ENCODE peak calls at places on chromosomes 3 and 15, in five cellular contexts. One of them, this sample, is unnamed. For H3K4me1 and H3K36me3, the result is how much of the 10 kb centered on the place peaks cover.

GRCh38 chr3:48301020-48301813 is 32.2 kb downstream of the SPINK8 start:
- DNase-seq in IMR-90: peak
- DNase-seq in heart left ventricle: peak
- DNase-seq in A673: peak
- DNase-seq in psoas muscle: peak
- DNase-seq in this sample: peak

GRCh38 chr3:10732292-10732691 is 83.7 kb upstream of the SLC6A11 start:
- DNase-seq in IMR-90: no peak
- DNase-seq in psoas muscle: no peak
- DNase-seq in A673: no peak
- DNase-seq in heart left ventricle: no peak
- DNase-seq in this sample: no peak

GRCh38 chr3:37986479-37987314 is 3.9 kb upstream of the VILL start:
- DNase-seq in heart left ventricle: no peak
- DNase-seq in IMR-90: no peak
- DNase-seq in A673: no peak
- DNase-seq in psoas muscle: no peak
- DNase-seq in this sample: no peak

GRCh38 chr15:60275624-60276023 is 122.2 kb downstream of the ANXA2 start:
- DNase-seq in psoas muscle: no peak
- DNase-seq in heart left ventricle: no peak
- DNase-seq in IMR-90: no peak
- DNase-seq in A673: no peak
- DNase-seq in this sample: no peak

GRCh38 chr3:37287776-37288175 is 113.4 kb upstream of the LRRFIP2 start:
- DNase-seq in heart left ventricle: no peak
- DNase-seq in A673: no peak
- DNase-seq in psoas muscle: no peak
- DNase-seq in IMR-90: peak
- DNase-seq in this sample: no peak

GRCh38 chr15:72339777-72340177 is 19.8 kb upstream of the CELF6 start:
- DNase-seq in heart left ventricle: no peak
- DNase-seq in psoas muscle: no peak
- DNase-seq in IMR-90: peak
- DNase-seq in A673: peak
- DNase-seq in this sample: peak

GRCh38 chr3:107514453-107514852 is 8.3 kb upstream of the BBX start:
- DNase-seq in heart left ventricle: no peak
- DNase-seq in psoas muscle: no peak
- DNase-seq in IMR-90: no peak
- DNase-seq in A673: no peak
- DNase-seq in this sample: no peak

GRCh38 chr3:172313671-172314070 is 134.6 kb downstream of the GHSR start:
- DNase-seq in A673: no peak
- DNase-seq in IMR-90: peak
- DNase-seq in heart left ventricle: no peak
- DNase-seq in psoas muscle: no peak
- DNase-seq in this sample: no peak

GRCh38 chr3:143851331-143852017 is 3.2 kb upstream of the SLC9A9 start:
- DNase-seq in psoas muscle: no peak
- DNase-seq in heart left ventricle: no peak
- DNase-seq in IMR-90: no peak
- DNase-seq in A673: no peak
- DNase-seq in this sample: no peak

GRCh38 chr3:143277531-143277930 is 158.0 kb downstream of the CHST2 start:
- DNase-seq in psoas muscle: no peak
- DNase-seq in heart left ventricle: no peak
- DNase-seq in A673: no peak
- DNase-seq in IMR-90: no peak
- DNase-seq in this sample: no peak

GRCh38 chr3:37320276-37320675 is 145.9 kb upstream of the LRRFIP2 start:
- DNase-seq in psoas muscle: no peak
- DNase-seq in A673: no peak
- DNase-seq in IMR-90: no peak
- DNase-seq in heart left ventricle: no peak
- DNase-seq in this sample: no peak

GRCh38 chr3:94225176-94225742 is 162.4 kb downstream of the NSUN3 start:
- DNase-seq in heart left ventricle: no peak
- DNase-seq in psoas muscle: no peak
- DNase-seq in A673: no peak
- DNase-seq in IMR-90: no peak
- DNase-seq in this sample: no peak

GRCh38 chr3:188824596-188824995 is 347.2 kb upstream of the TPRG1 start:
- DNase-seq in heart left ventricle: no peak
- DNase-seq in IMR-90: no peak
- DNase-seq in A673: no peak
- DNase-seq in psoas muscle: no peak
- DNase-seq in this sample: no peak

GRCh38 chr3:194687638-194688206 is 2.0 kb downstream of the FAM43A start:
- DNase-seq in A673: peak
- DNase-seq in psoas muscle: peak
- DNase-seq in heart left ventricle: peak
- DNase-seq in IMR-90: peak
- DNase-seq in this sample: no peak

GRCh38 chr3:86990171-86990733 is 697 bp downstream of the VGLL3 start:
- DNase-seq in psoas muscle: peak
- DNase-seq in heart left ventricle: no peak
- DNase-seq in IMR-90: peak
- DNase-seq in A673: no peak
- DNase-seq in this sample: peak

GRCh38 chr3:61053781-61054496 is 197.3 kb downstream of the FHIT start:
- DNase-seq in A673: no peak
- DNase-seq in heart left ventricle: no peak
- DNase-seq in IMR-90: no peak
- DNase-seq in psoas muscle: no peak
- DNase-seq in this sample: no peak

GRCh38 chr15:63041982-63042878 is at the start of gene TPM1:
- DNase-seq in psoas muscle: peak
- DNase-seq in heart left ventricle: peak
- DNase-seq in A673: peak
- DNase-seq in IMR-90: peak
- DNase-seq in this sample: peak

GRCh38 chr15:84961707-84962106 is 19.9 kb upstream of the PDE8A start:
- DNase-seq in IMR-90: peak
- DNase-seq in A673: no peak
- DNase-seq in heart left ventricle: no peak
- DNase-seq in psoas muscle: no peak
- DNase-seq in this sample: no peak

GRCh38 chr3:139394116-139394515 is 4.7 kb upstream of the COPB2 start:
- DNase-seq in psoas muscle: no peak
- DNase-seq in IMR-90: peak
- DNase-seq in A673: peak
- DNase-seq in heart left ventricle: no peak
- DNase-seq in this sample: no peak

GRCh38 chr15:92803852-92804609 is 96.1 kb upstream of the CHD2 start:
- DNase-seq in A673: peak
- DNase-seq in psoas muscle: peak
- DNase-seq in heart left ventricle: peak
- DNase-seq in IMR-90: peak
- DNase-seq in this sample: peak

GRCh38 chr3:123094914-123095313 is 28.1 kb downstream of the PDIA5 start:
- DNase-seq in psoas muscle: no peak
- DNase-seq in IMR-90: no peak
- DNase-seq in heart left ventricle: no peak
- DNase-seq in A673: no peak
- DNase-seq in this sample: no peak

GRCh38 chr3:169496402-169496801 is 167.1 kb downstream of the MECOM start:
- DNase-seq in IMR-90: no peak
- DNase-seq in psoas muscle: no peak
- DNase-seq in heart left ventricle: no peak
- DNase-seq in A673: no peak
- DNase-seq in this sample: no peak

GRCh38 chr3:182500294-182500693 is 293.0 kb upstream of the ATP11B start:
- DNase-seq in heart left ventricle: no peak
- DNase-seq in IMR-90: no peak
- DNase-seq in psoas muscle: no peak
- DNase-seq in A673: no peak
- DNase-seq in this sample: no peak

GRCh38 chr3:191528589-191528988 is 67.6 kb downstream of the PYDC2 start:
- DNase-seq in A673: no peak
- DNase-seq in heart left ventricle: no peak
- DNase-seq in IMR-90: no peak
- DNase-seq in psoas muscle: no peak
- DNase-seq in this sample: no peak

GRCh38 chr15:57389991-57390390 is 13.7 kb downstream of the CGNL1 start:
- DNase-seq in psoas muscle: no peak
- DNase-seq in heart left ventricle: no peak
- DNase-seq in A673: no peak
- DNase-seq in IMR-90: no peak
- DNase-seq in this sample: no peak

GRCh38 chr15:57388199-57388863 is 12.0 kb downstream of the CGNL1 start:
- DNase-seq in IMR-90: no peak
- DNase-seq in psoas muscle: no peak
- DNase-seq in A673: no peak
- DNase-seq in heart left ventricle: no peak
- DNase-seq in this sample: no peak

GRCh38 chr15:57393081-57393480 is 16.8 kb downstream of the CGNL1 start:
- DNase-seq in IMR-90: no peak
- DNase-seq in psoas muscle: no peak
- DNase-seq in heart left ventricle: no peak
- DNase-seq in A673: peak
- DNase-seq in this sample: no peak

GRCh38 chr15:57391537-57391936 is 15.2 kb downstream of the CGNL1 start:
- DNase-seq in heart left ventricle: no peak
- DNase-seq in psoas muscle: no peak
- DNase-seq in IMR-90: no peak
- DNase-seq in A673: no peak
- DNase-seq in this sample: no peak

GRCh38 chr15:57390583-57390982 is 14.3 kb downstream of the CGNL1 start:
- DNase-seq in psoas muscle: no peak
- DNase-seq in A673: no peak
- DNase-seq in heart left ventricle: no peak
- DNase-seq in IMR-90: no peak
- DNase-seq in this sample: no peak
- H3K4me1 ChIP-seq in psoas muscle: under half
- H3K4me1 ChIP-seq in A673: under half
- H3K4me1 ChIP-seq in heart left ventricle: under half
- H3K4me1 ChIP-seq in IMR-90: under half
- H3K4me1 ChIP-seq in this sample: under half

GRCh38 chr15:81003023-81003350 is 2.3 kb downstream of the TLNRD1 start:
- DNase-seq in IMR-90: no peak
- DNase-seq in psoas muscle: peak
- DNase-seq in A673: no peak
- DNase-seq in heart left ventricle: no peak
- DNase-seq in this sample: no peak
- H3K4me3 ChIP-seq in IMR-90: no peak
- H3K4me3 ChIP-seq in psoas muscle: peak
- H3K4me3 ChIP-seq in A673: peak
- H3K4me3 ChIP-seq in heart left ventricle: peak
- H3K4me3 ChIP-seq in this sample: no peak

DNA sequence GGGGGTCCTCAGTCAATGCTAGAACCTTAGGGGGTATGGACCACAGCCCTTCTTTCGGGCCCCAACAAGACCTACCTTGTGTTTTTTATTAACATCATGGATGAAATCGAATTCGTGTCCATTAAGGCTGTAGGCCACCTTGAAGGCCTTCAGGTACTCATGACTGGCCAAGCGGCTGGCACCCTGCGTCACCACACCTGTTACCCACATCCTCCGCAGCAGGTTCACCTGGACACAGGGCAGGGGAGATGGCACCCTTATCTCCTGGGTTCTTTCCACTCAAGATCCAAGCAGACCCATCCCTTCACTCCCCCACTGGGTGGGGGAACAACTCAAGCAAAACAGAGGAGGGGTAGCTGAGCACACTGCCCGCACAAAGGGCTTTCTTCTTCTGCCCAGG is 6.6 kb downstream of the MFGE8 start:
- DNase-seq in heart left ventricle: no peak
- DNase-seq in psoas muscle: no peak
- DNase-seq in IMR-90: no peak
- DNase-seq in A673: no peak
- DNase-seq in this sample: no peak
- H3K36me3 ChIP-seq in heart left ventricle: half or more
- H3K36me3 ChIP-seq in psoas muscle: half or more
- H3K36me3 ChIP-seq in IMR-90: half or more
- H3K36me3 ChIP-seq in A673: under half
- H3K36me3 ChIP-seq in this sample: under half

GRCh38 chr3:45026038-45026437 is at the start of gene CLEC3B:
- DNase-seq in A673: no peak
- DNase-seq in psoas muscle: peak
- DNase-seq in heart left ventricle: peak
- DNase-seq in IMR-90: peak
- DNase-seq in this sample: peak
- H3K4me1 ChIP-seq in A673: under half
- H3K4me1 ChIP-seq in psoas muscle: under half
- H3K4me1 ChIP-seq in heart left ventricle: half or more
- H3K4me1 ChIP-seq in IMR-90: under half
- H3K4me1 ChIP-seq in this sample: under half

DNA sequence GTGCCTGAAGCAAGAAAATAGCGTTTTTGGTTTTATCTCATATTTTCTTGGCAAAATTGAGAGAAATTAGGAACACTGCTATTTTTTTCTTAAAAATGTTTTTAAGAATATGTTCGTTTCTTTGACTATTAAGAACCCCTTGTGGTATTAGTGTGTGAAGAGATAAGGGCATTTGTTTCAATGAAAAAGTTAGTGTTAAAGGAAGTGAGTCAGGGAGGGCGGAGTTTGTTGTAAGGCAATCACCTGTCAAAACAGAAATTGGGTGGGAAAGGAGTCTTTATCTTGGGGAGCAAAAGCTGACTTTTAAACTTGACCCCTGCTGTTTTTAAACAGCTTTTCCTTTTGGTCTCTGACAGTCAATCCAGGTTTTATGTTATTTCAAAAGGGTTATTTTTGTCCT is 4.2 kb downstream of the RAP2B start:
- DNase-seq in heart left ventricle: no peak
- DNase-seq in IMR-90: peak
- DNase-seq in psoas muscle: no peak
- DNase-seq in A673: no peak
- DNase-seq in this sample: no peak
- H3K4me3 ChIP-seq in heart left ventricle: no peak
- H3K4me3 ChIP-seq in IMR-90: no peak
- H3K4me3 ChIP-seq in psoas muscle: peak
- H3K4me3 ChIP-seq in A673: peak
- H3K4me3 ChIP-seq in this sample: no peak

GRCh38 chr3:154310840-154311239 is 13.4 kb downstream of the DHX36 start:
- DNase-seq in heart left ventricle: no peak
- DNase-seq in psoas muscle: no peak
- DNase-seq in A673: no peak
- DNase-seq in IMR-90: peak
- DNase-seq in this sample: no peak

GRCh38 chr3:154304936-154305335 is 19.4 kb downstream of the DHX36 start:
- DNase-seq in IMR-90: no peak
- DNase-seq in heart left ventricle: no peak
- DNase-seq in psoas muscle: no peak
- DNase-seq in A673: no peak
- DNase-seq in this sample: no peak

GRCh38 chr3:154301556-154301955 is 22.7 kb downstream of the DHX36 start:
- DNase-seq in heart left ventricle: no peak
- DNase-seq in IMR-90: no peak
- DNase-seq in psoas muscle: no peak
- DNase-seq in A673: no peak
- DNase-seq in this sample: no peak

GRCh38 chr3:154304116-154304786 is 20.0 kb downstream of the DHX36 start:
- DNase-seq in psoas muscle: no peak
- DNase-seq in A673: no peak
- DNase-seq in IMR-90: peak
- DNase-seq in heart left ventricle: no peak
- DNase-seq in this sample: no peak

GRCh38 chr3:154307363-154307762 is 16.9 kb downstream of the DHX36 start:
- DNase-seq in heart left ventricle: no peak
- DNase-seq in A673: no peak
- DNase-seq in IMR-90: no peak
- DNase-seq in psoas muscle: no peak
- DNase-seq in this sample: no peak
- H3K36me3 ChIP-seq in heart left ventricle: half or more
- H3K36me3 ChIP-seq in A673: half or more
- H3K36me3 ChIP-seq in IMR-90: under half
- H3K36me3 ChIP-seq in psoas muscle: half or more
- H3K36me3 ChIP-seq in this sample: half or more

GRCh38 chr3:141421186-141421585 is 52.9 kb downstream of the ZBTB38 start:
- DNase-seq in psoas muscle: no peak
- DNase-seq in A673: no peak
- DNase-seq in IMR-90: no peak
- DNase-seq in heart left ventricle: no peak
- DNase-seq in this sample: no peak
- H3K4me1 ChIP-seq in psoas muscle: under half
- H3K4me1 ChIP-seq in A673: under half
- H3K4me1 ChIP-seq in IMR-90: under half
- H3K4me1 ChIP-seq in heart left ventricle: half or more
- H3K4me1 ChIP-seq in this sample: under half

This sample was measured in SJCRH30.